ENCODE peak calls at places on chromosomes 13 and 19, in five cellular contexts. H, U, T, G and I are unnamed samples.

GRCh38 chr13:50588736-50589135 is 254.8 kb downstream of the DLEU7 start:
- DNase-seq in T (no peak), H (no peak), G (no peak), U (no peak), I (no peak)

GRCh38 chr13:25688524-25688923 is 316.8 kb downstream of the ATP8A2 start:
- DNase-seq in G (no peak), U (no peak), H (no peak), T (no peak), I (no peak)

GRCh38 chr13:70339738-70340137 is 231.5 kb upstream of the KLHL1 start:
- DNase-seq in H (no peak), U (peak), G (peak), T (no peak), I (no peak)

GRCh38 chr13:93476175-93476574 is 249.6 kb downstream of the GPC6 start:
- DNase-seq in U (no peak), H (no peak), G (no peak), T (no peak), I (no peak)

GRCh38 chr19:36775768-36776167 is 3.2 kb upstream of the ZNF850 start:
- DNase-seq in U (no peak), T (no peak), G (no peak), H (no peak), I (no peak)

GRCh38 chr19:58355215-58355796 is 2.0 kb upstream of the A1BG start:
- DNase-seq in T (no peak), G (no peak), U (no peak), H (no peak), I (no peak)

GRCh38 chr19:7602240-7602934 is 6.7 kb downstream of the CAMSAP3 start:
- DNase-seq in G (no peak), H (no peak), T (no peak), U (no peak), I (no peak)

GRCh38 chr13:57123660-57124059 is 17.1 kb upstream of the PRR20A start:
- DNase-seq in T (no peak), U (no peak), H (no peak), G (no peak), I (no peak)

GRCh38 chr19:1658446-1659433 is 6.3 kb upstream of the TCF3 start:
- DNase-seq in G (no peak), U (no peak), T (no peak), H (no peak), I (no peak)

GRCh38 chr19:29273000-29273691 is 60.2 kb upstream of the UQCRFS1 start:
- DNase-seq in H (no peak), G (no peak), U (no peak), T (no peak), I (no peak)

GRCh38 chr19:55813906-55814305 is 17.9 kb downstream of the NLRP11 start:
- DNase-seq in H (no peak), U (no peak), G (no peak), T (no peak), I (no peak)

GRCh38 chr13:99136427-99136954 is 64.2 kb upstream of the UBAC2 start:
- DNase-seq in G (no peak), T (no peak), U (no peak), H (no peak), I (no peak)